ENCODE peak calls at places on chromosomes 11 and 22, in five cellular contexts. X is mammary epithelial cell; M is stimulated activated naive CD8-positive, alpha-beta T cell treated with anti-CD3 and anti-CD28 coated beads, Interleukin-15, Interleukin-2, amounts not matched to agents 100 U/mL and 50 U/mL, for 24 hours; T is HT-29; F is nephron progenitor cell. O is an unnamed sample.

GRCh38 chr11:94805994-94806393 is 37.8 kb downstream of the AMOTL1 start:
- DNase-seq in X (no peak), M (no peak), T (no peak), F (no peak), O (peak)

GRCh38 chr11:16933756-16934603 is 80.2 kb downstream of the PLEKHA7 start:
- DNase-seq in X (no peak), M (no peak), T (no peak), F (no peak), O (peak)

GRCh38 chr22:40238425-40239344 is 61.0 kb downstream of the TNRC6B start:
- DNase-seq in X (peak), M (no peak), T (peak), F (no peak), O (no peak)

GRCh38 chr11:119863811-119864601 is 135.0 kb upstream of the NECTIN1 start:
- DNase-seq in X (no peak), M (no peak), T (peak), F (peak), O (no peak)

GRCh38 chr11:69511358-69512015 is 30.0 kb downstream of the LINC01488 start:
- DNase-seq in X (no peak), M (no peak), T (no peak), F (no peak), O (peak)

GRCh38 chr11:71395010-71395560 is 53.1 kb downstream of the DHCR7 start:
- DNase-seq in X (no peak), M (no peak), T (no peak), F (no peak), O (no peak)

GRCh38 chr11:88402784-88403183 is 65.2 kb upstream of the CTSC start:
- DNase-seq in X (no peak), M (no peak), T (no peak), F (no peak), O (no peak)

GRCh38 chr22:42294034-42294985 is 23.9 kb upstream of the TCF20 start:
- DNase-seq in X (peak), M (no peak), T (peak), F (peak), O (peak)

GRCh38 chr22:39175127-39176066 is 22.9 kb upstream of the CBX7 start:
- DNase-seq in X (no peak), M (no peak), T (no peak), F (no peak), O (no peak)

O was measured in left ventricle myocardium superior.